ENCODE peak calls at places on chromosomes 3 and 15, in six cellular contexts. R is fibroblast of lung, D is choroid plexus epithelial cell, Z is IMR-90, S is epithelial cell of proximal tubule, T is spleen. E is an unnamed sample.

GRCh38 chr15:33201376-33202189 is 7.1 kb upstream of the FMN1 start:
- DNase-seq in R (peak), D (peak), Z (peak), S (peak), T (peak), E (peak)

GRCh38 chr3:3447671-3448070 is 268.2 kb upstream of the CRBN start:
- DNase-seq in R (no peak), D (no peak), Z (no peak), S (peak), T (no peak), E (no peak)

GRCh38 chr3:14216257-14217048 is 37.8 kb downstream of the LSM3 start:
- DNase-seq in R (peak), D (peak), Z (no peak), S (no peak), T (peak), E (no peak)

GRCh38 chr3:189270248-189270832 is 98.6 kb downstream of the TPRG1 start:
- DNase-seq in R (peak), D (peak), Z (peak), S (peak), T (no peak), E (peak)

GRCh38 chr3:51874889-51875288 is 512 bp downstream of the IQCF5 start:
- DNase-seq in R (no peak), D (no peak), Z (no peak), S (no peak), T (no peak), E (no peak)

GRCh38 chr3:102796856-102797255 is 362.0 kb downstream of the ZPLD1 start:
- DNase-seq in R (peak), D (peak), Z (no peak), S (no peak), T (no peak), E (no peak)

GRCh38 chr3:140571836-140572235 is 106.0 kb upstream of the TRIM42 start:
- DNase-seq in R (no peak), D (no peak), Z (no peak), S (no peak), T (no peak), E (no peak)

GRCh38 chr15:58147151-58147550 is 9.0 kb downstream of the AQP9 start:
- DNase-seq in R (no peak), D (no peak), Z (no peak), S (peak), T (no peak), E (no peak)

GRCh38 chr15:68502398-68502901 is 70.5 kb upstream of the ITGA11 start:
- DNase-seq in R (no peak), D (no peak), Z (no peak), S (no peak), T (no peak), E (no peak)

GRCh38 chr15:41258706-41259471 is 27.8 kb downstream of the CHP1 start:
- DNase-seq in R (peak), D (peak), Z (peak), S (peak), T (no peak), E (no peak)

GRCh38 chr3:186361246-186361611 is 805 bp downstream of the DGKG start:
- DNase-seq in R (no peak), D (no peak), Z (no peak), S (no peak), T (no peak), E (no peak)

GRCh38 chr3:16849795-16850194 is 35.0 kb upstream of the PLCL2 start:
- DNase-seq in R (peak), D (peak), Z (peak), S (no peak), T (no peak), E (no peak)

GRCh38 chr3:16848007-16848406 is 36.7 kb upstream of the PLCL2 start:
- DNase-seq in R (no peak), D (no peak), Z (no peak), S (no peak), T (no peak), E (no peak)

GRCh38 chr3:16846373-16847078 is 38.2 kb upstream of the PLCL2 start:
- DNase-seq in R (no peak), D (no peak), Z (no peak), S (no peak), T (no peak), E (no peak)

GRCh38 chr3:16844771-16845170 is 40.0 kb upstream of the PLCL2 start:
- DNase-seq in R (no peak), D (no peak), Z (no peak), S (no peak), T (no peak), E (no peak)

DNA sequence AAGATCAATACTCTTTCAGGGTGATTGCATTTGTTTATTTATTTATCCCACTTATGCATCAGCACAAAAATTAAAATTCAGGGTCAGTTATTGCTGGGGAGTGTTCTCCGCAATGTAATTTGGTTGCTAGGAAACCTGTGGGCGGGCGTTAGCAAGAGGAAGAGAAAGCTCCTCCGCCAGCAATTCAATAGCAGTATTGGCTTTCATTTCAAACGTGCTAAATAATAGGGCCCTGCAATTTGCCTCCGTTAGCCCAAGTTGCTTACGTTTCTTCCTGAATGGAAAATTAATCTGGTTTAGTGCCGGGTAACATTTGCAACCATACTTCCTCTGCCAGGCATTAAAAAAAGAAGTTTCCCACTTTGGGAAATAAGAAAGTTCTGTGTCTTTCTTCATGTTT is 35.5 kb upstream of the PLCL2 start:
- DNase-seq in R (peak), D (peak), Z (peak), S (no peak), T (peak), E (no peak)
- H3K4me3 ChIP-seq in R (no peak), D (no peak), Z (no peak), S (no peak), T (peak), E (no peak)

GRCh38 chr15:65856821-65857455 is 12.4 kb upstream of the RAB11A start:
- DNase-seq in R (peak), D (peak), Z (peak), S (no peak), T (peak), E (peak)
- TF ChIP-seq CTCF in R (peak), D (peak), Z (peak), S (peak), T (peak), E (peak)

GRCh38 chr15:64162478-64162868 is 349 bp downstream of the PPIB start:
- DNase-seq in R (no peak), D (no peak), Z (no peak), S (no peak), T (no peak), E (no peak)

GRCh38 chr15:64162869-64163661 is at the start of gene PPIB:
- DNase-seq in R (peak), D (peak), Z (peak), S (peak), T (peak), E (peak)

GRCh38 chr15:64161688-64162477 is 939 bp downstream of the PPIB start:
- DNase-seq in R (no peak), D (no peak), Z (no peak), S (no peak), T (no peak), E (no peak)

GRCh38 chr15:64164436-64164835 is 1.6 kb upstream of the PPIB start:
- DNase-seq in R (no peak), D (no peak), Z (no peak), S (no peak), T (no peak), E (no peak)

DNA sequence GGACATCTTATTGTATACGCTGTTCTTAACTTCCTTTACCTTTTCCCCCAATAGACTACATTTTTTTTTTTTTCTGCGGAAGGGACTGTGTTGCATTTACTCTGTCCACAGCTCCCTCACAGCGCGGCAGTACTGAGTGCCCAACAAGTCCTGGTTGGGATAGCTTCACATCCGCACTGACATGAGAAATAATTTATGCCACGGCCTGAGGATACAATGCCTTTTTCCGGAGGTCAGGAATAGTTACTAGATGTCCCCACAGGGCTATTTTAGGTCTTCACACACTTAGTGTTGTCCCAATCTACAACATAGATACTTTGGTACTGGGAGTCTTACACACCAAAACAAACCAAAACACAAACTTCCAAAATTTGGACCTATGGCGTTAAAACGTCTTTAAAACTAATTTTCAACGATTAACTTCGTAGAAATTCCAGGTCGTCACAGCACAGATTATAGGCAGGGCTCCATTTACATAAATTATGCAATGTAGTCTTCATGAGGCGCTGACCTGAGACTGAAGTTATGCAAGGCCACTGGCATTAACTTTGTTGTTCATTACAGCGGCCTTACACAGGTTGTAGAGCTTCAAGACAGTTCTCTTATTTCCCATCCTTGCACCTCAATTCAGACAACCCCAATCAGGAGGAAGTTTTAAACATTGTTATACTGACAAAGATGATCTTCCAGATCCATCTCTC is 990 bp upstream of the PPIB start:
- DNase-seq in R (peak), D (peak), Z (no peak), S (peak), T (no peak), E (no peak)
- H3K4me3 ChIP-seq in R (peak), D (peak), Z (peak), S (peak), T (peak), E (peak)

DNA sequence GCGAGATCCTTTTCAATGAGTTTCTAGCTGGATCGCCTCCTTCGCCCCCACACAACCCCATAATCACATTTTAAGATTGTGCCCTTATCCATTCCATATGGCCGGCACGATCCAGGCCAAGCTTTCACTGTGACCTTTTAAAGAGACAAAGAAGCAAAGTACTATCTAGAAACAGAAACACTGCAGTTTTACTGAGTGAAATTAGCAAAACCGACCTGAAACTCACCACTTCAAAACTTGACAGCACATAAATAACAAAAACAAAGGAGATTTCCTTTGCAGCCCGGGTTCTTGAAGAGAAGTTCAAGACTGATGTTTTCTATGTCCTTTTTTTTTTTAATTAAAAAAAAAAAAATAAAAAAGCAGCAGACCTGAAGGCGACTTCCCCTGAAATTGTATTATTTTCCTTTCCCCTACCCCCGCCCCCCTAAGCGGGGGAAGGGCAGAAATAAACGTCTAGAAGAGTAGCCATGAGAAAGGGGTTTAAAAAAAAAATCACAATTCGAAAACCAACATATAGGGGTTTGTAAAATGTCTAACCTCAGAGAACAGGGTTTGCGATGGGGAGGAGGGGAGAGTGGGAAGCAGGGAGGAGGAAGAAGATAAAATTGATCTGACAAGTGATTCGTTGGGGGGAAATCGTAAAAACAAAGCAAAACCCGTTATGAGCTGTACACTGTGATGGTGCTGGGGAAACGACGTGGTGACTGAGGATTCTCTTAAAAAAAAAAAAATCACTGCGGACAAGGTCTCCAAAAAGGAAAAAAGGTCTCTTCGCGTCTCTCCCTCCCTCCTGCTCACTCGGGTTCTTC is 1.5 kb downstream of the SATB1 start:
- DNase-seq in R (peak), D (peak), Z (peak), S (no peak), T (peak), E (peak)
- TF ChIP-seq CTCF in R (no peak), D (no peak), Z (no peak), S (no peak), T (no peak), E (no peak)

DNA sequence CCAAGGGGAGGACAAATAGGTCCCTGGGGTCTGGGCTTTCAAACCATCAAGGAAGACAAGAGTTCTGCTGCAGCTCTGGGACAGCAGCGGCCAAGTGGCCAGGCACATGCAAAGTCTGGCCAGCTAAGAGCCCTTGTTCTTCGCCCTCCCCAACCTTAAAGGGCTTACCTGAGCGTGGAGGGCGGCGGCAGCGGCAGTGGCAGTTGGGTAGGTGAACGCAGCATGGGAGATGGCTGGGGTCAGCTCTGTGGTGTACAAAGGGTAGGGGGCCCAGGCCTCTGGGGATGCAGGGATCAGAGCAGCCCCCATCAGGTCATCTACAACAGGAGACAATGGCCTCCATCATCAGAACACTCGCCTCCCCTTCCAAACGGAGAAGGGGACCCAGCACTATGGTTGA is 27.1 kb downstream of the RBPMS2 start:
- DNase-seq in R (no peak), D (no peak), Z (no peak), S (no peak), T (no peak), E (no peak)
- H3K4me3 ChIP-seq in R (no peak), D (no peak), Z (no peak), S (no peak), T (no peak), E (no peak)

DNA sequence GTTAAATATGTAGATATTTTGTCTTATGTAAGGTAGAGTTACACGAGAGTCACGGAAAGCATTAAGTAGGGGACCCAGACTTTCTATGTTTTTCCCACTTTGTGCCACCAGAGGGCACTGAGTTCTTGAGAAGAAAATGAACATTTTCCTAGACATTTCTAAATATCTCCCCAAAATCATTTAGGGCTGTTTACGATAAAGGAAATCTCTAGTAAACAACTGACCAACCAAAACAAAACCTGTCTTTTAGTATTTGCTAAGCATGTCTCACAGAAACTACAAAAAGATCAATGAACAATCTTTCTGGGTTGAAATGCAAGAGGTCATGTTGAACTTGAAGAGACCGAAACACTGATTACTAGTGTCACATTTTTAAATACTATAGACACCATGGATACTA is 16.1 kb downstream of the POU1F1 start:
- DNase-seq in R (peak), D (peak), Z (peak), S (no peak), T (no peak), E (no peak)
- TF ChIP-seq CTCF in R (peak), D (peak), Z (peak), S (peak), T (peak), E (peak)

DNA sequence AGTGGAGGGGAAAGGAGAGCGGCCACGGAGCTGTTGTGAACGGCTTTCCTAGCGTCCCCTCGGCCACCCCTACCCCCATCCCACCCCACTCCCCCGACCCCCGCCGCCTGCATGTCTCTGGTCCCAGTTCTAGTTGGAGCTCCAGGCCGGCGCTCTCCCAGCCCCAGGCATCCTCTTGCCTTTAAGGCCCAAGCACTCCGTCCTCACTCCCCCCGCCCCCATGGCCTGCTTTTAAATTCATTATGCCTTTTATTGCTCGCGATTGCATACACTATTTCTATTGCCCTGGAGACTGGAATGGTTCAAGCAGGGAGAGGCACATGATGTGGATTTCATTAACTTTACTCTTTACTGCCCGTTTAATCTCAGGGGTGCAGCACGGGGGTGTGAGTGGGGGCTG is 13.4 kb upstream of the CCDC33 start:
- DNase-seq in R (no peak), D (no peak), Z (no peak), S (no peak), T (no peak), E (no peak)
- H3K4me3 ChIP-seq in R (no peak), D (no peak), Z (no peak), S (no peak), T (no peak), E (no peak)

E was measured in right lobe of liver.